ENCODE peak calls at places on chromosomes 12 and 14, in nine cellular contexts. One of them, this sample, is unnamed.

GRCh38 chr14:61183486-61183885 is 97.7 kb downstream of the TMEM30B start:
- DNase-seq in type B pancreatic cell: no peak
- DNase-seq in neural crest cell: no peak
- DNase-seq in Peyer's patch: no peak
- DNase-seq in lower lobe of right lung: no peak
- DNase-seq in HFFc6: no peak
- DNase-seq in GM20000: no peak
- DNase-seq in AG04450: no peak
- DNase-seq in left ventricle myocardium inferior: no peak
- DNase-seq in this sample: no peak

GRCh38 chr12:98945864-98946263 is 300.8 kb downstream of the APAF1 start:
- DNase-seq in type B pancreatic cell: no peak
- DNase-seq in neural crest cell: no peak
- DNase-seq in Peyer's patch: no peak
- DNase-seq in lower lobe of right lung: no peak
- DNase-seq in HFFc6: no peak
- DNase-seq in GM20000: no peak
- DNase-seq in AG04450: no peak
- DNase-seq in left ventricle myocardium inferior: no peak
- DNase-seq in this sample: no peak

GRCh38 chr14:103391048-103391447 is 5.8 kb downstream of the MARK3 start:
- DNase-seq in type B pancreatic cell: no peak
- DNase-seq in neural crest cell: no peak
- DNase-seq in Peyer's patch: peak
- DNase-seq in lower lobe of right lung: no peak
- DNase-seq in HFFc6: peak
- DNase-seq in GM20000: no peak
- DNase-seq in AG04450: peak
- DNase-seq in left ventricle myocardium inferior: no peak
- DNase-seq in this sample: no peak

GRCh38 chr14:105378873-105379685 is 19.3 kb upstream of the TEX22 start:
- DNase-seq in type B pancreatic cell: no peak
- DNase-seq in neural crest cell: no peak
- DNase-seq in Peyer's patch: no peak
- DNase-seq in lower lobe of right lung: no peak
- DNase-seq in HFFc6: no peak
- DNase-seq in GM20000: no peak
- DNase-seq in AG04450: no peak
- DNase-seq in left ventricle myocardium inferior: no peak
- DNase-seq in this sample: no peak

GRCh38 chr12:130458341-130458740 is 120.7 kb downstream of the PIWIL1 start:
- DNase-seq in type B pancreatic cell: no peak
- DNase-seq in neural crest cell: no peak
- DNase-seq in Peyer's patch: no peak
- DNase-seq in lower lobe of right lung: no peak
- DNase-seq in HFFc6: no peak
- DNase-seq in GM20000: no peak
- DNase-seq in AG04450: no peak
- DNase-seq in left ventricle myocardium inferior: no peak
- DNase-seq in this sample: no peak

GRCh38 chr12:104615048-104615561 is 158.4 kb downstream of the CHST11 start:
- DNase-seq in type B pancreatic cell: no peak
- DNase-seq in neural crest cell: no peak
- DNase-seq in Peyer's patch: no peak
- DNase-seq in lower lobe of right lung: no peak
- DNase-seq in HFFc6: no peak
- DNase-seq in GM20000: no peak
- DNase-seq in AG04450: no peak
- DNase-seq in left ventricle myocardium inferior: peak
- DNase-seq in this sample: no peak

GRCh38 chr12:119684730-119685129 is 16.8 kb downstream of the PRKAB1 start:
- DNase-seq in type B pancreatic cell: no peak
- DNase-seq in neural crest cell: no peak
- DNase-seq in Peyer's patch: no peak
- DNase-seq in lower lobe of right lung: no peak
- DNase-seq in HFFc6: no peak
- DNase-seq in GM20000: no peak
- DNase-seq in AG04450: no peak
- DNase-seq in left ventricle myocardium inferior: no peak
- DNase-seq in this sample: no peak

GRCh38 chr12:27572486-27573255 is 48.7 kb downstream of the PPFIBP1 start:
- DNase-seq in type B pancreatic cell: no peak
- DNase-seq in neural crest cell: no peak
- DNase-seq in Peyer's patch: no peak
- DNase-seq in lower lobe of right lung: no peak
- DNase-seq in HFFc6: peak
- DNase-seq in GM20000: no peak
- DNase-seq in AG04450: no peak
- DNase-seq in left ventricle myocardium inferior: no peak
- DNase-seq in this sample: no peak

GRCh38 chr12:23108957-23109356 is 484.0 kb downstream of the ETNK1 start:
- DNase-seq in type B pancreatic cell: no peak
- DNase-seq in neural crest cell: no peak
- DNase-seq in Peyer's patch: no peak
- DNase-seq in lower lobe of right lung: no peak
- DNase-seq in HFFc6: no peak
- DNase-seq in GM20000: no peak
- DNase-seq in AG04450: no peak
- DNase-seq in left ventricle myocardium inferior: no peak
- DNase-seq in this sample: no peak

GRCh38 chr12:114263031-114263825 is 142.7 kb downstream of the TBX5 start:
- DNase-seq in type B pancreatic cell: no peak
- DNase-seq in neural crest cell: no peak
- DNase-seq in Peyer's patch: no peak
- DNase-seq in lower lobe of right lung: no peak
- DNase-seq in HFFc6: no peak
- DNase-seq in GM20000: no peak
- DNase-seq in AG04450: no peak
- DNase-seq in left ventricle myocardium inferior: no peak
- DNase-seq in this sample: no peak

GRCh38 chr14:59182641-59183040 is 5.8 kb upstream of the DAAM1 start:
- DNase-seq in type B pancreatic cell: no peak
- DNase-seq in neural crest cell: no peak
- DNase-seq in Peyer's patch: no peak
- DNase-seq in lower lobe of right lung: no peak
- DNase-seq in HFFc6: no peak
- DNase-seq in GM20000: no peak
- DNase-seq in AG04450: no peak
- DNase-seq in left ventricle myocardium inferior: no peak
- DNase-seq in this sample: no peak

DNA sequence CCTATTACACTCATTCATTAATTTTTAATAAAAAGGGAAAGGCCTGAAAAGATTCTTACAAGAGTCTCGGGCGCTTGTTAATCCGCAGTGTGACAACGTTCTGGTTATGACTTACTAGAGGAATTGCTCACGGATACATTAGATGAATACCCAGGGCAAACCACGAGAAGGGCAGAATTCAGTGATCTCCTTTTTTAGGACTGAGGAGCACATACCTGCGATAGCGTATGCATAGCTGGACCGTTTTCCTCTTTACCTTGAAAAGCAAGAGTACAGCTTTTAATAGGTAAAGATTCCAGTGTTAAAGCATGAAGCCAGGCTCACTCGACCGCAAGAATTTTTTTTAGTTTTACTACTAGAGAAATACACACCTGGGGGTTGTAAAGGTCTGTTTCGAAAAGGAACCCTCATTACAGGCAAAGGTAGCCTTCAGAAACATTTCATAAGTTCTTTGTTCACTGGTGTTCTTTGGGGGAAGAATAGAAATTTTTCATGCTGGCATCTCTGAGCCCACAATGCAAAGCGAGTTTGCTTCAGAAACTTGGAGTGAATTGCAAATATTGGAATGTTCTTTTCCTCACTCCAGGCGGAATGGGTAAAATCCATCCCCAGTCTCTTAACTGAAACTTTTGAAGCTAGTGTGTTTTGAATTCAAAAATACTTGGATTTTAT is 948 bp downstream of the MAPK1IP1L start:
- DNase-seq in type B pancreatic cell: no peak
- DNase-seq in neural crest cell: no peak
- DNase-seq in Peyer's patch: no peak
- DNase-seq in lower lobe of right lung: no peak
- DNase-seq in HFFc6: no peak
- DNase-seq in GM20000: peak
- DNase-seq in AG04450: no peak
- DNase-seq in left ventricle myocardium inferior: no peak
- DNase-seq in this sample: no peak
- TF ChIP-seq CTCF in type B pancreatic cell: no peak
- TF ChIP-seq CTCF in neural crest cell: no peak
- TF ChIP-seq CTCF in Peyer's patch: no peak
- TF ChIP-seq CTCF in lower lobe of right lung: no peak
- TF ChIP-seq CTCF in HFFc6: no peak
- TF ChIP-seq CTCF in GM20000: no peak
- TF ChIP-seq CTCF in AG04450: no peak
- TF ChIP-seq CTCF in left ventricle myocardium inferior: no peak
- TF ChIP-seq CTCF in this sample: no peak

GRCh38 chr12:69130064-69130463 is 109.3 kb upstream of the CPSF6 start:
- DNase-seq in type B pancreatic cell: no peak
- DNase-seq in neural crest cell: no peak
- DNase-seq in Peyer's patch: no peak
- DNase-seq in lower lobe of right lung: no peak
- DNase-seq in HFFc6: no peak
- DNase-seq in GM20000: no peak
- DNase-seq in AG04450: no peak
- DNase-seq in left ventricle myocardium inferior: no peak
- DNase-seq in this sample: no peak
- TF ChIP-seq CTCF in type B pancreatic cell: no peak
- TF ChIP-seq CTCF in neural crest cell: no peak
- TF ChIP-seq CTCF in Peyer's patch: no peak
- TF ChIP-seq CTCF in lower lobe of right lung: peak
- TF ChIP-seq CTCF in HFFc6: no peak
- TF ChIP-seq CTCF in GM20000: no peak
- TF ChIP-seq CTCF in AG04450: no peak
- TF ChIP-seq CTCF in left ventricle myocardium inferior: no peak
- TF ChIP-seq CTCF in this sample: no peak

GRCh38 chr12:66002812-66003211 is 127.7 kb downstream of the LLPH start:
- DNase-seq in type B pancreatic cell: no peak
- DNase-seq in neural crest cell: no peak
- DNase-seq in Peyer's patch: no peak
- DNase-seq in lower lobe of right lung: no peak
- DNase-seq in HFFc6: no peak
- DNase-seq in GM20000: no peak
- DNase-seq in AG04450: no peak
- DNase-seq in left ventricle myocardium inferior: no peak
- DNase-seq in this sample: no peak

GRCh38 chr12:66000958-66001357 is 129.6 kb downstream of the LLPH start:
- DNase-seq in type B pancreatic cell: no peak
- DNase-seq in neural crest cell: no peak
- DNase-seq in Peyer's patch: no peak
- DNase-seq in lower lobe of right lung: no peak
- DNase-seq in HFFc6: no peak
- DNase-seq in GM20000: no peak
- DNase-seq in AG04450: no peak
- DNase-seq in left ventricle myocardium inferior: no peak
- DNase-seq in this sample: no peak

GRCh38 chr12:66004922-66005703 is 125.4 kb downstream of the LLPH start:
- DNase-seq in type B pancreatic cell: no peak
- DNase-seq in neural crest cell: no peak
- DNase-seq in Peyer's patch: no peak
- DNase-seq in lower lobe of right lung: no peak
- DNase-seq in HFFc6: no peak
- DNase-seq in GM20000: no peak
- DNase-seq in AG04450: no peak
- DNase-seq in left ventricle myocardium inferior: no peak
- DNase-seq in this sample: no peak

GRCh38 chr12:65999564-66000280 is 130.8 kb downstream of the LLPH start:
- DNase-seq in type B pancreatic cell: no peak
- DNase-seq in neural crest cell: no peak
- DNase-seq in Peyer's patch: no peak
- DNase-seq in lower lobe of right lung: no peak
- DNase-seq in HFFc6: peak
- DNase-seq in GM20000: no peak
- DNase-seq in AG04450: no peak
- DNase-seq in left ventricle myocardium inferior: no peak
- DNase-seq in this sample: no peak

DNA sequence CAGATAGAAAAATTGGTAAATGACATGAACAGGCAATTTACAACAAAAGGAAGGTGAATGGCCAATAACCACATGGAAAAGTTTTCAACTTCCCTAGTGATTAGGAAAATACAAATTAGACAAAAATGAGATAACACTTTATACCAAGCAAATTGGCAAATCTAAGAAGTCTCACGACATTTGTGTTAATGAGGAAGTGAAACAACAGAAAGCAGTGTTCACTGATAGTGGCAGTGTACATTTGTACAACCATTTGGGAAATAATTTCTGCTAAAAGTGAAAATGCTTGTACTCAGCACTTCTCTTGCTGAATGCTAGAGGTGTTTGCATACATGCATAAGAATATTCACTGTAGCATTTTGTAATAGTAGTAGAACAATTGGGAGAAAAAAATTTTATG is 126.6 kb downstream of the LLPH start:
- DNase-seq in type B pancreatic cell: no peak
- DNase-seq in neural crest cell: no peak
- DNase-seq in Peyer's patch: no peak
- DNase-seq in lower lobe of right lung: no peak
- DNase-seq in HFFc6: no peak
- DNase-seq in GM20000: no peak
- DNase-seq in AG04450: no peak
- DNase-seq in left ventricle myocardium inferior: no peak
- DNase-seq in this sample: no peak
- TF ChIP-seq CTCF in type B pancreatic cell: no peak
- TF ChIP-seq CTCF in neural crest cell: no peak
- TF ChIP-seq CTCF in Peyer's patch: no peak
- TF ChIP-seq CTCF in lower lobe of right lung: no peak
- TF ChIP-seq CTCF in HFFc6: no peak
- TF ChIP-seq CTCF in GM20000: no peak
- TF ChIP-seq CTCF in AG04450: no peak
- TF ChIP-seq CTCF in left ventricle myocardium inferior: no peak
- TF ChIP-seq CTCF in this sample: no peak

GRCh38 chr12:4443616-4444015 is 2.0 kb downstream of the FGF6 start:
- DNase-seq in type B pancreatic cell: peak
- DNase-seq in neural crest cell: no peak
- DNase-seq in Peyer's patch: no peak
- DNase-seq in lower lobe of right lung: no peak
- DNase-seq in HFFc6: no peak
- DNase-seq in GM20000: no peak
- DNase-seq in AG04450: no peak
- DNase-seq in left ventricle myocardium inferior: no peak
- DNase-seq in this sample: no peak

GRCh38 chr12:4439736-4440135 is 5.9 kb downstream of the FGF6 start:
- DNase-seq in type B pancreatic cell: peak
- DNase-seq in neural crest cell: no peak
- DNase-seq in Peyer's patch: no peak
- DNase-seq in lower lobe of right lung: no peak
- DNase-seq in HFFc6: no peak
- DNase-seq in GM20000: no peak
- DNase-seq in AG04450: no peak
- DNase-seq in left ventricle myocardium inferior: no peak
- DNase-seq in this sample: no peak

GRCh38 chr12:4440187-4440941 is 5.3 kb downstream of the FGF6 start:
- DNase-seq in type B pancreatic cell: no peak
- DNase-seq in neural crest cell: no peak
- DNase-seq in Peyer's patch: no peak
- DNase-seq in lower lobe of right lung: no peak
- DNase-seq in HFFc6: no peak
- DNase-seq in GM20000: no peak
- DNase-seq in AG04450: no peak
- DNase-seq in left ventricle myocardium inferior: no peak
- DNase-seq in this sample: no peak

GRCh38 chr12:4444031-4444430 is 1.6 kb downstream of the FGF6 start:
- DNase-seq in type B pancreatic cell: peak
- DNase-seq in neural crest cell: no peak
- DNase-seq in Peyer's patch: no peak
- DNase-seq in lower lobe of right lung: no peak
- DNase-seq in HFFc6: no peak
- DNase-seq in GM20000: no peak
- DNase-seq in AG04450: no peak
- DNase-seq in left ventricle myocardium inferior: no peak
- DNase-seq in this sample: no peak

GRCh38 chr12:4441355-4442330 is 4.0 kb downstream of the FGF6 start:
- DNase-seq in type B pancreatic cell: peak
- DNase-seq in neural crest cell: no peak
- DNase-seq in Peyer's patch: no peak
- DNase-seq in lower lobe of right lung: no peak
- DNase-seq in HFFc6: no peak
- DNase-seq in GM20000: no peak
- DNase-seq in AG04450: no peak
- DNase-seq in left ventricle myocardium inferior: no peak
- DNase-seq in this sample: no peak
- TF ChIP-seq CTCF in type B pancreatic cell: no peak
- TF ChIP-seq CTCF in neural crest cell: no peak
- TF ChIP-seq CTCF in Peyer's patch: no peak
- TF ChIP-seq CTCF in lower lobe of right lung: no peak
- TF ChIP-seq CTCF in HFFc6: no peak
- TF ChIP-seq CTCF in GM20000: no peak
- TF ChIP-seq CTCF in AG04450: no peak
- TF ChIP-seq CTCF in left ventricle myocardium inferior: no peak
- TF ChIP-seq CTCF in this sample: no peak